ENCODE peak calls at places on chromosomes 13 and 19, in seven cellular contexts. One of them, this sample, is unnamed.

GRCh38 chr13:46647514-46648065 is 94.6 kb downstream of the LRCH1 start:
- DNase-seq in stimulated activated CD8-positive, alpha-beta memory T cell treated with anti-CD3 and anti-CD28 coated beads, Interleukin-7, amount 100 ng/mL, for 24 hours: no peak
- DNase-seq in stimulated activated CD4-positive, alpha-beta T cell treated with anti-CD3 and anti-CD28 coated beads, Interleukin-1b, Interleukin-23, amount 100 ng/mL, for 24 hours: no peak
- DNase-seq in right lobe of liver: no peak
- DNase-seq in CD4-positive, alpha-beta T cell: no peak
- DNase-seq in immature natural killer cell: no peak
- DNase-seq in hypothalamus: no peak
- DNase-seq in this sample: no peak

GRCh38 chr13:20407759-20408158 is 117.9 kb downstream of the CRYL1 start:
- DNase-seq in hypothalamus: no peak
- DNase-seq in right lobe of liver: no peak
- DNase-seq in stimulated activated CD4-positive, alpha-beta T cell treated with anti-CD3 and anti-CD28 coated beads, Interleukin-1b, Interleukin-23, amount 100 ng/mL, for 24 hours: no peak
- DNase-seq in immature natural killer cell: no peak
- DNase-seq in CD4-positive, alpha-beta T cell: no peak
- DNase-seq in stimulated activated CD8-positive, alpha-beta memory T cell treated with anti-CD3 and anti-CD28 coated beads, Interleukin-7, amount 100 ng/mL, for 24 hours: no peak
- DNase-seq in this sample: no peak

GRCh38 chr13:100098445-100099116 is 9.7 kb downstream of the PCCA start:
- DNase-seq in immature natural killer cell: no peak
- DNase-seq in CD4-positive, alpha-beta T cell: no peak
- DNase-seq in stimulated activated CD8-positive, alpha-beta memory T cell treated with anti-CD3 and anti-CD28 coated beads, Interleukin-7, amount 100 ng/mL, for 24 hours: no peak
- DNase-seq in stimulated activated CD4-positive, alpha-beta T cell treated with anti-CD3 and anti-CD28 coated beads, Interleukin-1b, Interleukin-23, amount 100 ng/mL, for 24 hours: no peak
- DNase-seq in right lobe of liver: no peak
- DNase-seq in hypothalamus: no peak
- DNase-seq in this sample: no peak

GRCh38 chr13:23321534-23322241 is 111.8 kb downstream of the SACS start:
- DNase-seq in hypothalamus: no peak
- DNase-seq in stimulated activated CD8-positive, alpha-beta memory T cell treated with anti-CD3 and anti-CD28 coated beads, Interleukin-7, amount 100 ng/mL, for 24 hours: no peak
- DNase-seq in CD4-positive, alpha-beta T cell: no peak
- DNase-seq in immature natural killer cell: peak
- DNase-seq in right lobe of liver: no peak
- DNase-seq in stimulated activated CD4-positive, alpha-beta T cell treated with anti-CD3 and anti-CD28 coated beads, Interleukin-1b, Interleukin-23, amount 100 ng/mL, for 24 hours: no peak
- DNase-seq in this sample: no peak

GRCh38 chr13:81001828-81002385 is 661.0 kb upstream of the SPRY2 start:
- DNase-seq in hypothalamus: no peak
- DNase-seq in stimulated activated CD8-positive, alpha-beta memory T cell treated with anti-CD3 and anti-CD28 coated beads, Interleukin-7, amount 100 ng/mL, for 24 hours: no peak
- DNase-seq in right lobe of liver: no peak
- DNase-seq in CD4-positive, alpha-beta T cell: no peak
- DNase-seq in stimulated activated CD4-positive, alpha-beta T cell treated with anti-CD3 and anti-CD28 coated beads, Interleukin-1b, Interleukin-23, amount 100 ng/mL, for 24 hours: no peak
- DNase-seq in immature natural killer cell: no peak
- DNase-seq in this sample: no peak

GRCh38 chr13:31495336-31495735 is 244.0 kb upstream of the RXFP2 start:
- DNase-seq in immature natural killer cell: no peak
- DNase-seq in stimulated activated CD4-positive, alpha-beta T cell treated with anti-CD3 and anti-CD28 coated beads, Interleukin-1b, Interleukin-23, amount 100 ng/mL, for 24 hours: no peak
- DNase-seq in stimulated activated CD8-positive, alpha-beta memory T cell treated with anti-CD3 and anti-CD28 coated beads, Interleukin-7, amount 100 ng/mL, for 24 hours: no peak
- DNase-seq in right lobe of liver: no peak
- DNase-seq in CD4-positive, alpha-beta T cell: no peak
- DNase-seq in hypothalamus: no peak
- DNase-seq in this sample: no peak

GRCh38 chr13:67148219-67148583 is 81.9 kb downstream of the PCDH9 start:
- DNase-seq in stimulated activated CD8-positive, alpha-beta memory T cell treated with anti-CD3 and anti-CD28 coated beads, Interleukin-7, amount 100 ng/mL, for 24 hours: no peak
- DNase-seq in CD4-positive, alpha-beta T cell: no peak
- DNase-seq in hypothalamus: no peak
- DNase-seq in stimulated activated CD4-positive, alpha-beta T cell treated with anti-CD3 and anti-CD28 coated beads, Interleukin-1b, Interleukin-23, amount 100 ng/mL, for 24 hours: no peak
- DNase-seq in right lobe of liver: no peak
- DNase-seq in immature natural killer cell: no peak
- DNase-seq in this sample: no peak

GRCh38 chr19:10921199-10921879 is 7.1 kb downstream of the YIPF2 start:
- DNase-seq in CD4-positive, alpha-beta T cell: no peak
- DNase-seq in hypothalamus: no peak
- DNase-seq in stimulated activated CD8-positive, alpha-beta memory T cell treated with anti-CD3 and anti-CD28 coated beads, Interleukin-7, amount 100 ng/mL, for 24 hours: no peak
- DNase-seq in stimulated activated CD4-positive, alpha-beta T cell treated with anti-CD3 and anti-CD28 coated beads, Interleukin-1b, Interleukin-23, amount 100 ng/mL, for 24 hours: no peak
- DNase-seq in right lobe of liver: no peak
- DNase-seq in immature natural killer cell: no peak
- DNase-seq in this sample: no peak

GRCh38 chr13:75566658-75567057 is 17.1 kb downstream of the UCHL3 start:
- DNase-seq in CD4-positive, alpha-beta T cell: no peak
- DNase-seq in stimulated activated CD8-positive, alpha-beta memory T cell treated with anti-CD3 and anti-CD28 coated beads, Interleukin-7, amount 100 ng/mL, for 24 hours: no peak
- DNase-seq in immature natural killer cell: no peak
- DNase-seq in stimulated activated CD4-positive, alpha-beta T cell treated with anti-CD3 and anti-CD28 coated beads, Interleukin-1b, Interleukin-23, amount 100 ng/mL, for 24 hours: no peak
- DNase-seq in hypothalamus: no peak
- DNase-seq in right lobe of liver: no peak
- DNase-seq in this sample: no peak

This sample was measured in substantia nigra.